ENCODE peak calls at places on chromosomes 13 and 19, in nine cellular contexts. One of them, this sample, is unnamed.

GRCh38 chr19:47430041-47430802 is 10.9 kb upstream of the MEIS3 start:
- DNase-seq in right atrium auricular region: no peak
- DNase-seq in AG10803: peak
- DNase-seq in A549: no peak
- DNase-seq in ovary: no peak
- DNase-seq in fibroblast of lung: peak
- DNase-seq in HepG2: no peak
- DNase-seq in mucosa of descending colon: peak
- DNase-seq in OCI-LY7: no peak
- DNase-seq in this sample: peak

GRCh38 chr19:38877781-38878574 is at the start of gene RINL:
- DNase-seq in ovary: no peak
- DNase-seq in right atrium auricular region: no peak
- DNase-seq in AG10803: no peak
- DNase-seq in HepG2: no peak
- DNase-seq in fibroblast of lung: no peak
- DNase-seq in OCI-LY7: peak
- DNase-seq in A549: no peak
- DNase-seq in mucosa of descending colon: peak
- DNase-seq in this sample: peak

GRCh38 chr13:45472171-45472705 is 7.5 kb downstream of the COG3 start:
- DNase-seq in mucosa of descending colon: no peak
- DNase-seq in OCI-LY7: no peak
- DNase-seq in right atrium auricular region: no peak
- DNase-seq in ovary: no peak
- DNase-seq in fibroblast of lung: peak
- DNase-seq in HepG2: no peak
- DNase-seq in AG10803: no peak
- DNase-seq in A549: no peak
- DNase-seq in this sample: no peak

GRCh38 chr19:11416346-11417052 is 2.6 kb downstream of the RGL3 start:
- DNase-seq in ovary: no peak
- DNase-seq in OCI-LY7: no peak
- DNase-seq in HepG2: no peak
- DNase-seq in mucosa of descending colon: no peak
- DNase-seq in fibroblast of lung: no peak
- DNase-seq in right atrium auricular region: no peak
- DNase-seq in AG10803: no peak
- DNase-seq in A549: no peak
- DNase-seq in this sample: no peak

GRCh38 chr19:14495678-14496028 is 274 bp downstream of the GIPC1 start:
- DNase-seq in HepG2: no peak
- DNase-seq in mucosa of descending colon: no peak
- DNase-seq in fibroblast of lung: no peak
- DNase-seq in AG10803: no peak
- DNase-seq in A549: no peak
- DNase-seq in OCI-LY7: no peak
- DNase-seq in ovary: no peak
- DNase-seq in right atrium auricular region: no peak
- DNase-seq in this sample: no peak

GRCh38 chr19:55372316-55373081 is 2.2 kb upstream of the IL11 start:
- DNase-seq in HepG2: peak
- DNase-seq in A549: peak
- DNase-seq in fibroblast of lung: no peak
- DNase-seq in mucosa of descending colon: no peak
- DNase-seq in OCI-LY7: no peak
- DNase-seq in AG10803: peak
- DNase-seq in ovary: no peak
- DNase-seq in right atrium auricular region: no peak
- DNase-seq in this sample: no peak

GRCh38 chr13:35512271-35512920 is 35.9 kb upstream of the MAB21L1 start:
- DNase-seq in AG10803: peak
- DNase-seq in ovary: peak
- DNase-seq in mucosa of descending colon: no peak
- DNase-seq in fibroblast of lung: peak
- DNase-seq in right atrium auricular region: peak
- DNase-seq in A549: no peak
- DNase-seq in HepG2: no peak
- DNase-seq in OCI-LY7: no peak
- DNase-seq in this sample: no peak

GRCh38 chr13:95224064-95224463 is 77.2 kb downstream of the ABCC4 start:
- DNase-seq in mucosa of descending colon: no peak
- DNase-seq in A549: no peak
- DNase-seq in fibroblast of lung: no peak
- DNase-seq in AG10803: no peak
- DNase-seq in HepG2: no peak
- DNase-seq in OCI-LY7: no peak
- DNase-seq in right atrium auricular region: no peak
- DNase-seq in ovary: no peak
- DNase-seq in this sample: no peak

GRCh38 chr13:113297370-113297871 is 382 bp downstream of the LAMP1 start:
- DNase-seq in A549: no peak
- DNase-seq in AG10803: peak
- DNase-seq in mucosa of descending colon: peak
- DNase-seq in ovary: peak
- DNase-seq in HepG2: no peak
- DNase-seq in OCI-LY7: no peak
- DNase-seq in fibroblast of lung: no peak
- DNase-seq in right atrium auricular region: no peak
- DNase-seq in this sample: peak

GRCh38 chr13:48160879-48161278 is 66.0 kb upstream of the MED4 start:
- DNase-seq in mucosa of descending colon: no peak
- DNase-seq in HepG2: no peak
- DNase-seq in right atrium auricular region: peak
- DNase-seq in AG10803: peak
- DNase-seq in fibroblast of lung: no peak
- DNase-seq in A549: peak
- DNase-seq in OCI-LY7: no peak
- DNase-seq in ovary: no peak
- DNase-seq in this sample: no peak

GRCh38 chr19:15293751-15294505 is 38.4 kb downstream of the BRD4 start:
- DNase-seq in A549: no peak
- DNase-seq in fibroblast of lung: peak
- DNase-seq in ovary: no peak
- DNase-seq in HepG2: no peak
- DNase-seq in OCI-LY7: no peak
- DNase-seq in mucosa of descending colon: no peak
- DNase-seq in AG10803: peak
- DNase-seq in right atrium auricular region: no peak
- DNase-seq in this sample: no peak

GRCh38 chr13:73730014-73730413 is 404.2 kb downstream of the KLF12 start:
- DNase-seq in mucosa of descending colon: no peak
- DNase-seq in fibroblast of lung: no peak
- DNase-seq in OCI-LY7: no peak
- DNase-seq in ovary: no peak
- DNase-seq in right atrium auricular region: no peak
- DNase-seq in A549: no peak
- DNase-seq in AG10803: no peak
- DNase-seq in HepG2: no peak
- DNase-seq in this sample: no peak

GRCh38 chr19:739998-740715 is 10.8 kb upstream of the MISP start:
- DNase-seq in right atrium auricular region: no peak
- DNase-seq in AG10803: no peak
- DNase-seq in A549: no peak
- DNase-seq in HepG2: peak
- DNase-seq in mucosa of descending colon: no peak
- DNase-seq in OCI-LY7: no peak
- DNase-seq in ovary: no peak
- DNase-seq in fibroblast of lung: no peak
- DNase-seq in this sample: no peak

GRCh38 chr13:98751397-98752110 is 918 bp downstream of the SLC15A1 start:
- DNase-seq in A549: peak
- DNase-seq in mucosa of descending colon: no peak
- DNase-seq in HepG2: no peak
- DNase-seq in fibroblast of lung: peak
- DNase-seq in right atrium auricular region: no peak
- DNase-seq in ovary: no peak
- DNase-seq in AG10803: peak
- DNase-seq in OCI-LY7: no peak
- DNase-seq in this sample: no peak

GRCh38 chr13:75832812-75833211 is 196.7 kb downstream of the LMO7 start:
- DNase-seq in right atrium auricular region: no peak
- DNase-seq in OCI-LY7: no peak
- DNase-seq in AG10803: no peak
- DNase-seq in A549: no peak
- DNase-seq in HepG2: no peak
- DNase-seq in fibroblast of lung: no peak
- DNase-seq in mucosa of descending colon: no peak
- DNase-seq in ovary: no peak
- DNase-seq in this sample: no peak

GRCh38 chr19:21850636-21851255 is 14.8 kb upstream of the ZNF43 start:
- DNase-seq in mucosa of descending colon: no peak
- DNase-seq in AG10803: no peak
- DNase-seq in A549: no peak
- DNase-seq in right atrium auricular region: no peak
- DNase-seq in fibroblast of lung: no peak
- DNase-seq in OCI-LY7: no peak
- DNase-seq in HepG2: no peak
- DNase-seq in ovary: no peak
- DNase-seq in this sample: no peak

GRCh38 chr13:106612688-106613087 is 44.8 kb upstream of the ARGLU1 start:
- DNase-seq in OCI-LY7: no peak
- DNase-seq in mucosa of descending colon: peak
- DNase-seq in AG10803: peak
- DNase-seq in ovary: peak
- DNase-seq in HepG2: no peak
- DNase-seq in fibroblast of lung: peak
- DNase-seq in A549: no peak
- DNase-seq in right atrium auricular region: peak
- DNase-seq in this sample: no peak

GRCh38 chr19:14305706-14306105 is 75.5 kb upstream of the ADGRE5 start:
- DNase-seq in fibroblast of lung: no peak
- DNase-seq in right atrium auricular region: no peak
- DNase-seq in HepG2: no peak
- DNase-seq in ovary: no peak
- DNase-seq in AG10803: no peak
- DNase-seq in OCI-LY7: no peak
- DNase-seq in mucosa of descending colon: no peak
- DNase-seq in A549: no peak
- DNase-seq in this sample: peak

GRCh38 chr19:30387311-30388115 is 15.3 kb downstream of the ZNF536 start:
- DNase-seq in mucosa of descending colon: no peak
- DNase-seq in right atrium auricular region: peak
- DNase-seq in OCI-LY7: no peak
- DNase-seq in A549: no peak
- DNase-seq in fibroblast of lung: no peak
- DNase-seq in AG10803: no peak
- DNase-seq in HepG2: no peak
- DNase-seq in ovary: no peak
- DNase-seq in this sample: no peak

GRCh38 chr13:112890316-112891131 is 78.5 kb upstream of the MCF2L start:
- DNase-seq in right atrium auricular region: no peak
- DNase-seq in ovary: no peak
- DNase-seq in HepG2: no peak
- DNase-seq in AG10803: no peak
- DNase-seq in mucosa of descending colon: no peak
- DNase-seq in A549: no peak
- DNase-seq in fibroblast of lung: no peak
- DNase-seq in OCI-LY7: no peak
- DNase-seq in this sample: no peak

GRCh38 chr13:51534075-51534817 is 50.0 kb upstream of the WDFY2 start:
- DNase-seq in mucosa of descending colon: peak
- DNase-seq in ovary: no peak
- DNase-seq in HepG2: no peak
- DNase-seq in right atrium auricular region: peak
- DNase-seq in A549: no peak
- DNase-seq in fibroblast of lung: no peak
- DNase-seq in OCI-LY7: no peak
- DNase-seq in AG10803: no peak
- DNase-seq in this sample: peak

GRCh38 chr19:7109678-7110289 is 40.3 kb downstream of the ZNF557 start:
- DNase-seq in AG10803: peak
- DNase-seq in ovary: no peak
- DNase-seq in HepG2: peak
- DNase-seq in fibroblast of lung: no peak
- DNase-seq in A549: no peak
- DNase-seq in OCI-LY7: no peak
- DNase-seq in mucosa of descending colon: no peak
- DNase-seq in right atrium auricular region: no peak
- DNase-seq in this sample: no peak

DNA sequence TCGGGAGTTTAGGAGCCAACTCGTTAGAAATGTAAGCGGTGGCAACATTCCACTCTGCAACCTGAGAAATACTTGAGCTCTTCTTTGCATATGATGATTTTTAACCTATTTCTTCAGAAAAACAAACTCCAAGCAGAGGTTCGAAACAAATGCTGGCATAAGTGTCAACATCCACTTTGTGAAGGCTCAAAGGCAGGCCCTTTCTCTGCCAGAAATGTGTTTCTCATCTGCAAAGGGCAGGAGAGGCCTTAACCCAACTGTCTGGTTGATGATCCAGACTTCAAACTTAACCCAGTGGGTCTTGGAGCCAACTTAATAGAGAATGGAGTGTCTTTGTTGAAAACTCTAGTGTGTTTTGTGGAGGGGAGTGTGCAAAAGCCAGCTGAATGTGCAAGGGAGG is 28.4 kb upstream of the ZNF507 start:
- DNase-seq in fibroblast of lung: no peak
- DNase-seq in ovary: no peak
- DNase-seq in A549: no peak
- DNase-seq in OCI-LY7: no peak
- DNase-seq in right atrium auricular region: no peak
- DNase-seq in HepG2: no peak
- DNase-seq in mucosa of descending colon: no peak
- DNase-seq in AG10803: no peak
- DNase-seq in this sample: no peak
- H3K4me3 ChIP-seq in fibroblast of lung: no peak
- H3K4me3 ChIP-seq in ovary: no peak
- H3K4me3 ChIP-seq in A549: no peak
- H3K4me3 ChIP-seq in OCI-LY7: no peak
- H3K4me3 ChIP-seq in right atrium auricular region: no peak
- H3K4me3 ChIP-seq in HepG2: no peak
- H3K4me3 ChIP-seq in mucosa of descending colon: no peak
- H3K4me3 ChIP-seq in AG10803: no peak
- H3K4me3 ChIP-seq in this sample: no peak

GRCh38 chr13:30792257-30793000 is 57.1 kb downstream of the ALOX5AP start:
- DNase-seq in ovary: peak
- DNase-seq in AG10803: peak
- DNase-seq in right atrium auricular region: peak
- DNase-seq in HepG2: peak
- DNase-seq in fibroblast of lung: peak
- DNase-seq in mucosa of descending colon: peak
- DNase-seq in A549: peak
- DNase-seq in OCI-LY7: no peak
- DNase-seq in this sample: no peak
- TF ChIP-seq CTCF in ovary: peak
- TF ChIP-seq CTCF in AG10803: peak
- TF ChIP-seq CTCF in right atrium auricular region: no peak
- TF ChIP-seq CTCF in HepG2: peak
- TF ChIP-seq CTCF in fibroblast of lung: peak
- TF ChIP-seq CTCF in mucosa of descending colon: no peak
- TF ChIP-seq CTCF in A549: no peak
- TF ChIP-seq CTCF in OCI-LY7: no peak
- TF ChIP-seq CTCF in this sample: no peak

GRCh38 chr19:4534836-4535658 is at the start of gene PLIN5:
- DNase-seq in ovary: peak
- DNase-seq in HepG2: peak
- DNase-seq in right atrium auricular region: peak
- DNase-seq in mucosa of descending colon: peak
- DNase-seq in fibroblast of lung: peak
- DNase-seq in OCI-LY7: peak
- DNase-seq in A549: peak
- DNase-seq in AG10803: no peak
- DNase-seq in this sample: peak
- H3K4me3 ChIP-seq in ovary: peak
- H3K4me3 ChIP-seq in HepG2: peak
- H3K4me3 ChIP-seq in right atrium auricular region: peak
- H3K4me3 ChIP-seq in mucosa of descending colon: no peak
- H3K4me3 ChIP-seq in fibroblast of lung: peak
- H3K4me3 ChIP-seq in OCI-LY7: peak
- H3K4me3 ChIP-seq in A549: peak
- H3K4me3 ChIP-seq in AG10803: no peak
- H3K4me3 ChIP-seq in this sample: no peak

GRCh38 chr13:32019612-32020233 is 11.9 kb upstream of the FRY start:
- DNase-seq in OCI-LY7: peak
- DNase-seq in fibroblast of lung: peak
- DNase-seq in ovary: peak
- DNase-seq in HepG2: peak
- DNase-seq in A549: peak
- DNase-seq in AG10803: peak
- DNase-seq in mucosa of descending colon: peak
- DNase-seq in right atrium auricular region: no peak
- DNase-seq in this sample: peak
- TF ChIP-seq CTCF in OCI-LY7: peak
- TF ChIP-seq CTCF in fibroblast of lung: peak
- TF ChIP-seq CTCF in ovary: peak
- TF ChIP-seq CTCF in HepG2: peak
- TF ChIP-seq CTCF in A549: peak
- TF ChIP-seq CTCF in AG10803: peak
- TF ChIP-seq CTCF in mucosa of descending colon: no peak
- TF ChIP-seq CTCF in right atrium auricular region: peak
- TF ChIP-seq CTCF in this sample: peak

This sample was measured in GM12865.